ENCODE peak calls at places on chromosomes 6 and 20, in five cellular contexts. R, Q, T, A and S are unnamed samples.

GRCh38 chr20:51528263-51529026 is 14.1 kb downstream of the NFATC2 start:
- DNase-seq in R (no peak), Q (no peak), T (no peak), A (no peak), S (no peak)

GRCh38 chr20:19727251-19727847 is 30.7 kb upstream of the RIN2 start:
- DNase-seq in R (no peak), Q (no peak), T (no peak), A (no peak), S (no peak)

GRCh38 chr6:107800564-107801164 is 23.4 kb downstream of the SCML4 start:
- DNase-seq in R (no peak), Q (no peak), T (no peak), A (no peak), S (peak)

GRCh38 chr6:122400121-122400450 is 634 bp downstream of the HSF2 start:
- DNase-seq in R (no peak), Q (no peak), T (no peak), A (no peak), S (no peak)

GRCh38 chr6:169255643-169256042 is 2.0 kb upstream of the THBS2 start:
- DNase-seq in R (no peak), Q (no peak), T (no peak), A (no peak), S (no peak)

GRCh38 chr20:4949833-4950178 is 51.5 kb downstream of the SLC23A2 start:
- DNase-seq in R (no peak), Q (peak), T (no peak), A (peak), S (peak)

GRCh38 chr20:51004781-51005180 is 18.1 kb downstream of the KCNG1 start:
- DNase-seq in R (no peak), Q (no peak), T (no peak), A (no peak), S (no peak)

GRCh38 chr6:129096651-129097290 is 213.8 kb downstream of the LAMA2 start:
- DNase-seq in R (no peak), Q (no peak), T (no peak), A (no peak), S (no peak)

GRCh38 chr6:34924831-34925613 is 36.0 kb downstream of the ANKS1A start:
- DNase-seq in R (no peak), Q (no peak), T (no peak), A (no peak), S (no peak)

GRCh38 chr6:161482517-161482903 is 208.6 kb upstream of the AGPAT4 start:
- DNase-seq in R (no peak), Q (no peak), T (no peak), A (no peak), S (no peak)

GRCh38 chr20:15703171-15703911 is 869.9 kb downstream of the KIF16B start:
- DNase-seq in R (no peak), Q (no peak), T (no peak), A (no peak), S (no peak)

GRCh38 chr6:133609404-133610270 is 279.3 kb upstream of the TCF21 start:
- DNase-seq in R (no peak), Q (no peak), T (no peak), A (no peak), S (no peak)

GRCh38 chr6:137602871-137603270 is 108.7 kb upstream of the OLIG3 start:
- DNase-seq in R (no peak), Q (no peak), T (no peak), A (no peak), S (no peak)

GRCh38 chr6:11236351-11236750 is 3.9 kb upstream of the NEDD9 start:
- DNase-seq in R (no peak), Q (no peak), T (no peak), A (peak), S (peak)

GRCh38 chr6:109718991-109719390 is 27.9 kb downstream of the FIG4 start:
- DNase-seq in R (no peak), Q (no peak), T (no peak), A (no peak), S (no peak)

GRCh38 chr20:37276494-37277252 is 12.8 kb upstream of the MANBAL start:
- DNase-seq in R (no peak), Q (no peak), T (no peak), A (no peak), S (peak)

GRCh38 chr6:46302176-46302575 is 131.4 kb upstream of the ENPP5 start:
- DNase-seq in R (no peak), Q (no peak), T (no peak), A (no peak), S (no peak)

GRCh38 chr6:11930240-11930639 is 81.9 kb upstream of the HIVEP1 start:
- DNase-seq in R (no peak), Q (no peak), T (no peak), A (no peak), S (no peak)

GRCh38 chr6:167403427-167403826 is 78.5 kb downstream of the TTLL2 start:
- DNase-seq in R (no peak), Q (no peak), T (no peak), A (no peak), S (no peak)

GRCh38 chr6:159151266-159151855 is 17.8 kb upstream of the FNDC1 start:
- DNase-seq in R (peak), Q (peak), T (no peak), A (peak), S (peak)

GRCh38 chr20:52943185-52943841 is 28.8 kb upstream of the TSHZ2 start:
- DNase-seq in R (no peak), Q (no peak), T (no peak), A (no peak), S (no peak)

GRCh38 chr6:163723759-163724158 is 309.2 kb downstream of the QKI start:
- DNase-seq in R (no peak), Q (no peak), T (no peak), A (no peak), S (no peak)

GRCh38 chr6:2793491-2794151 is 28.4 kb downstream of the WRNIP1 start:
- DNase-seq in R (no peak), Q (no peak), T (no peak), A (no peak), S (no peak)

GRCh38 chr20:38134427-38135281 is 30.4 kb downstream of the TGM2 start:
- DNase-seq in R (no peak), Q (peak), T (no peak), A (no peak), S (no peak)

GRCh38 chr6:1283486-1283885 is 28.4 kb upstream of the FOXQ1 start:
- DNase-seq in R (no peak), Q (no peak), T (no peak), A (no peak), S (no peak)

GRCh38 chr20:62887860-62888239 is 26.2 kb upstream of the TCFL5 start:
- DNase-seq in R (no peak), Q (no peak), T (no peak), A (no peak), S (no peak)

GRCh38 chr6:72424476-72424875 is 197.4 kb upstream of the KCNQ5 start:
- DNase-seq in R (no peak), Q (no peak), T (no peak), A (no peak), S (no peak)

GRCh38 chr20:33814238-33814712 is 3.1 kb downstream of the CHMP4B start:
- DNase-seq in R (no peak), Q (no peak), T (no peak), A (no peak), S (no peak)

GRCh38 chr6:115934145-115934544 is 126.5 kb downstream of the FRK start:
- DNase-seq in R (no peak), Q (no peak), T (no peak), A (no peak), S (no peak)

GRCh38 chr20:1242530-1242929 is 16.7 kb downstream of the RAD21L1 start:
- DNase-seq in R (no peak), Q (no peak), T (no peak), A (no peak), S (no peak)

GRCh38 chr6:30614843-30615218 is 2.2 kb downstream of the PPP1R10 start:
- DNase-seq in R (peak), Q (peak), T (peak), A (peak), S (peak)

GRCh38 chr6:26158581-26159416 is 71.6 kb downstream of the HFE start:
- DNase-seq in R (peak), Q (peak), T (no peak), A (peak), S (no peak)

GRCh38 chr6:169791721-169792131 is 40.3 kb downstream of the ERMARD start:
- DNase-seq in R (no peak), Q (no peak), T (peak), A (no peak), S (no peak)

GRCh38 chr6:159777240-159777904 is 12.0 kb downstream of the TCP1 start:
- DNase-seq in R (no peak), Q (no peak), T (no peak), A (no peak), S (no peak)

GRCh38 chr20:25296094-25297093 is 48.5 kb downstream of the PYGB start:
- DNase-seq in R (no peak), Q (no peak), T (no peak), A (no peak), S (peak)

GRCh38 chr6:74018825-74019224 is 322.8 kb downstream of the CD109 start:
- DNase-seq in R (no peak), Q (no peak), T (no peak), A (no peak), S (no peak)

GRCh38 chr6:143251288-143251687 is 190.6 kb downstream of the AIG1 start:
- DNase-seq in R (no peak), Q (no peak), T (no peak), A (no peak), S (no peak)

GRCh38 chr6:15516923-15517560 is 145.8 kb downstream of the DTNBP1 start:
- DNase-seq in R (no peak), Q (no peak), T (no peak), A (no peak), S (no peak)

DNA sequence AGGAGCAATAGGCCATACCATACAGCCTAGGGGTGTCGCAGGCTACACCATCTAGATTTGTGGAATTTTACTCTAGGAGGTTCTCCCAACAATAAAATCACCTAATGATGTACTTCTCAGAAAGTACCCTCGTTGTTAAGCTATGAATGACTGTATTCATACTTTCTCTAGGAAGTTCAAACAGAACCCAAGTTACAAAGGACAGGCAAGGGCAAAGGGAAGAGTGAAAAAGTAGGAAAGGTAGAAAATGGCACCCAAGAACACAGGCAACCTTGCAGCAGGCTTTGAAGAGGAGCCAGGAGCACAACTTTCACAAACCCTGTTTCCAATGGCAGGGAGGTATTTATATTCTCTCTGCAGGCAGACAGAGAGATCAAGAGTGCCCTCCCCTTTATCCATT is 67.2 kb downstream of the B4GALT5 start:
- DNase-seq in R (no peak), Q (no peak), T (no peak), A (no peak), S (no peak)
- TF ChIP-seq CTCF in R (no peak), Q (no peak), T (no peak), A (no peak), S (no peak)

GRCh38 chr6:43977404-43978111 is 149.7 kb downstream of the MRPL14 start:
- DNase-seq in R (no peak), Q (no peak), T (peak), A (no peak), S (peak)
- TF ChIP-seq CTCF in R (no peak), Q (no peak), T (no peak), A (no peak), S (no peak)

DNA sequence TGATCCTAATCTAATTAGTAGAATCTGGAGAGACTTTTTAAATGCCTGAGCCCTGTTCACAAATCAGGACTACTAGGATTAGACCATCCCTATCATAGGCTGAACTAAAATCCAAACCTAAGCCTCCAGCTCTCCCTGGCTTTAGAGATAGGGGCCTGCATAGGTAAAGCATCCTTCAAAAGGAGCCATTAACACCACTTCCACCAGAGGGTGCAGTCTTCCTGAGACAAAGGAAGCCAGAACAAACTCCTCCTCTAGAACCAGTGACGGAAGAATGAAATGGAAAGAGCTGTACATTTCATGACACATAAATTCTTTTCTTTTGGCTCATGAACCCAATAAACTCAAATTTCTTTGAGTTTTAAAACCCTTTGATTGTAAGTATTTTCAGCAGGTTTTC is 291.2 kb upstream of the ADGRB3 start:
- DNase-seq in R (no peak), Q (peak), T (no peak), A (no peak), S (peak)
- TF ChIP-seq CTCF in R (no peak), Q (peak), T (peak), A (no peak), S (peak)

GRCh38 chr6:70843328-70843918 is 113.4 kb downstream of the B3GAT2 start:
- DNase-seq in R (no peak), Q (no peak), T (no peak), A (no peak), S (no peak)
- TF ChIP-seq CTCF in R (no peak), Q (no peak), T (no peak), A (no peak), S (no peak)